ENCODE peak calls at places on chromosomes 16 and 17, in ten cellular contexts. Q is breast epithelium, B is AG08396, Y is T-helper 1 cell, R is cardiac fibroblast, G is NCI-H2081, U is AG10803, L is hippocampal formation, O is small intestine, S is ELR. H is an unnamed sample.

GRCh38 chr17:13931111-13931526 is 138.2 kb upstream of the COX10 start:
- DNase-seq in Q (no peak), B (no peak), Y (no peak), R (peak; percentile 33), G (no peak), U (peak; percentile 89), L (peak; percentile 13), O (no peak), S (no peak), H (no peak)

GRCh38 chr17:17171186-17171585 is 34.9 kb downstream of the PLD6 start:
- DNase-seq in Q (no peak), B (no peak), Y (no peak), R (no peak), G (no peak), U (no peak), L (no peak), O (no peak), S (no peak), H (no peak)

GRCh38 chr16:13962232-13962631 is 42.3 kb downstream of the ERCC4 start:
- DNase-seq in Q (no peak), B (no peak), Y (no peak), R (no peak), G (no peak), U (no peak), L (no peak), O (no peak), S (no peak), H (no peak)

GRCh38 chr17:28959471-28959871 is 8.2 kb upstream of the PHF12 start:
- DNase-seq in Q (no peak), B (no peak), Y (no peak), R (no peak), G (no peak), U (no peak), L (no peak), O (no peak), S (no peak), H (no peak)

GRCh38 chr16:23597003-23597756 is 1.1 kb upstream of the NDUFAB1 start:
- DNase-seq in Q (no peak), B (no peak), Y (no peak), R (peak; percentile 4), G (peak; percentile 8), U (no peak), L (no peak), O (no peak), S (peak; percentile 45), H (peak; percentile 13)

GRCh38 chr17:7128174-7128573 is 13.6 kb upstream of the ASGR2 start:
- DNase-seq in Q (no peak), B (no peak), Y (no peak), R (no peak), G (no peak), U (no peak), L (no peak), O (no peak), S (no peak), H (no peak)

GRCh38 chr17:34414338-34414737 is 51.3 kb upstream of the CCL1 start:
- DNase-seq in Q (no peak), B (no peak), Y (no peak), R (no peak), G (no peak), U (no peak), L (no peak), O (no peak), S (no peak), H (no peak)

GRCh38 chr16:57061084-57061905 is 31.1 kb upstream of the CPNE2 start:
- DNase-seq in Q (no peak), B (peak; percentile 65), Y (no peak), R (peak; percentile 84), G (no peak), U (peak; percentile 81), L (no peak), O (no peak), S (peak; percentile 89), H (peak; percentile 52)

GRCh38 chr16:79163666-79164377 is 436.7 kb downstream of the MAF start:
- DNase-seq in Q (no peak), B (no peak), Y (no peak), R (no peak), G (no peak), U (no peak), L (no peak), O (peak; percentile 77), S (no peak), H (no peak)

GRCh38 chr17:18970582-18971480 is 18.9 kb downstream of the SLC5A10 start:
- DNase-seq in Q (no peak), B (no peak), Y (no peak), R (no peak), G (no peak), U (no peak), L (no peak), O (no peak), S (no peak), H (no peak)

GRCh38 chr17:68456529-68457167 is 648 bp downstream of the WIPI1 start:
- DNase-seq in Q (peak; percentile 77), B (peak; percentile 84), Y (no peak), R (peak; percentile 96), G (no peak), U (peak; percentile 94), L (peak; percentile 65), O (peak; percentile 70), S (peak; percentile 93), H (peak; percentile 77)

GRCh38 chr17:68020451-68020779 is 15.1 kb upstream of the KPNA2 start:
- DNase-seq in Q (no peak), B (no peak), Y (no peak), R (no peak), G (no peak), U (no peak), L (no peak), O (peak; percentile 49), S (no peak), H (peak; percentile 26)

GRCh38 chr17:72710834-72711233 is 381.7 kb downstream of the SLC39A11 start:
- DNase-seq in Q (no peak), B (no peak), Y (no peak), R (no peak), G (no peak), U (peak; percentile 81), L (no peak), O (no peak), S (no peak), H (no peak)

GRCh38 chr17:13311301-13311700 is 290.4 kb downstream of the HS3ST3A1 start:
- DNase-seq in Q (no peak), B (peak; percentile 30), Y (no peak), R (peak; percentile 68), G (peak; percentile 25), U (peak; percentile 94), L (peak; percentile 1), O (no peak), S (peak; percentile 13), H (no peak)

GRCh38 chr17:42276609-42277341 is 584 bp upstream of the STAT5B start:
- DNase-seq in Q (no peak), B (peak; percentile 80), Y (peak; percentile 23), R (peak; percentile 89), G (peak; percentile 53), U (peak; percentile 73), L (no peak), O (peak; percentile 40), S (peak; percentile 87), H (peak; percentile 70)

GRCh38 chr16:75099738-75100615 is 16.6 kb downstream of the LDHD start:
- DNase-seq in Q (no peak), B (no peak), Y (no peak), R (no peak), G (no peak), U (no peak), L (no peak), O (peak; percentile 36), S (peak; percentile 31), H (no peak)

GRCh38 chr17:37607637-37608368 is 1.4 kb downstream of the SYNRG start:
- DNase-seq in Q (no peak), B (no peak), Y (no peak), R (no peak), G (no peak), U (no peak), L (no peak), O (peak; percentile 45), S (no peak), H (no peak)

GRCh38 chr17:17179371-17179827 is 26.7 kb downstream of the PLD6 start:
- DNase-seq in Q (no peak), B (no peak), Y (no peak), R (no peak), G (no peak), U (no peak), L (no peak), O (no peak), S (peak; percentile 53), H (no peak)

GRCh38 chr16:80100846-80101451 is 439.8 kb upstream of the DYNLRB2 start:
- DNase-seq in Q (no peak), B (no peak), Y (no peak), R (no peak), G (no peak), U (no peak), L (no peak), O (no peak), S (no peak), H (no peak)

GRCh38 chr17:7084058-7084457 is 4.0 kb upstream of the CLEC10A start:
- DNase-seq in Q (no peak), B (no peak), Y (no peak), R (peak; percentile 44), G (no peak), U (no peak), L (no peak), O (no peak), S (no peak), H (no peak)

GRCh38 chr17:55484575-55484974 is 26.7 kb downstream of the SMIM36 start:
- DNase-seq in Q (no peak), B (no peak), Y (no peak), R (no peak), G (no peak), U (no peak), L (no peak), O (no peak), S (no peak), H (no peak)

GRCh38 chr16:56252835-56253234 is 61.5 kb downstream of the GNAO1 start:
- DNase-seq in Q (no peak), B (no peak), Y (no peak), R (peak; percentile 6), G (no peak), U (no peak), L (no peak), O (no peak), S (no peak), H (no peak)

GRCh38 chr17:44223574-44224046 is 4.1 kb upstream of the UBTF start:
- DNase-seq in Q (no peak), B (peak; percentile 58), Y (no peak), R (peak; percentile 78), G (no peak), U (peak; percentile 85), L (no peak), O (peak; percentile 44), S (peak; percentile 80), H (peak; percentile 94)

GRCh38 chr17:6749519-6749918 is 6.3 kb upstream of the XAF1 start:
- DNase-seq in Q (no peak), B (no peak), Y (no peak), R (peak; percentile 31), G (no peak), U (no peak), L (no peak), O (no peak), S (peak; percentile 44), H (no peak)

GRCh38 chr17:28370035-28370743 is at the start of gene VTN:
- DNase-seq in Q (no peak), B (peak; percentile 64), Y (no peak), R (peak; percentile 88), G (no peak), U (no peak), L (no peak), O (peak; percentile 82), S (peak; percentile 43), H (peak; percentile 72)

GRCh38 chr16:52114414-52114813 is 432.5 kb downstream of the TOX3 start:
- DNase-seq in Q (no peak), B (no peak), Y (no peak), R (no peak), G (no peak), U (no peak), L (no peak), O (peak; percentile 72), S (no peak), H (peak; percentile 13)

GRCh38 chr17:17887752-17888304 is 51.0 kb upstream of the SREBF1 start:
- DNase-seq in Q (no peak), B (no peak), Y (no peak), R (no peak), G (no peak), U (no peak), L (no peak), O (no peak), S (no peak), H (no peak)

GRCh38 chr16:50467943-50468748 is 80.0 kb upstream of the NKD1 start:
- DNase-seq in Q (no peak), B (peak; percentile 43), Y (no peak), R (no peak), G (peak; percentile 29), U (no peak), L (peak; percentile 19), O (no peak), S (peak; percentile 30), H (peak; percentile 11)

H was measured in body of pancreas.